ENCODE peak calls at places on chromosomes 5 and 9, in seven cellular contexts. U is neuronal stem cell, P is mesenchymal stem cell, L is H9, C is mesendoderm, Z is H1, R is IMR-90. K is an unnamed sample.

GRCh38 chr5:139985733-139986132 is 57.4 kb downstream of the NRG2 start:
- DNase-seq in U (peak; percentile 31), P (peak; percentile 96), L (no peak), C (peak; percentile 56), Z (no peak), R (peak; percentile 68), K (no peak)

GRCh38 chr5:125140855-125141254 is 394.4 kb upstream of the ZNF608 start:
- DNase-seq in U (no peak), P (peak; percentile 96), L (no peak), C (no peak), Z (no peak), R (peak; percentile 93), K (no peak)

GRCh38 chr9:107809859-107810492 is 320.4 kb upstream of the KLF4 start:
- DNase-seq in U (no peak), P (peak; percentile 51), L (no peak), C (peak; percentile 47), Z (no peak), R (peak; percentile 68), K (peak; percentile 40)

GRCh38 chr9:69376651-69377050 is 51.6 kb downstream of the ENTREP1 start:
- DNase-seq in U (no peak), P (peak; percentile 76), L (no peak), C (peak; percentile 76), Z (no peak), R (peak; percentile 92), K (peak; percentile 57)

GRCh38 chr5:92704590-92704989 is 876.4 kb downstream of the NR2F1-AS1 start:
- DNase-seq in U (no peak), P (peak; percentile 7), L (no peak), C (no peak), Z (no peak), R (peak; percentile 8), K (no peak)

GRCh38 chr9:106862946-106863740 is at the start of gene ZNF462:
- DNase-seq in U (peak; percentile 47), P (peak; percentile 90), L (peak; percentile 55), C (peak; percentile 96), Z (no peak), R (peak; percentile 79), K (no peak)

GRCh38 chr9:129166962-129167557 is 11.0 kb downstream of the IER5L start:
- DNase-seq in U (no peak), P (peak; percentile 90), L (peak; percentile 86), C (peak; percentile 86), Z (no peak), R (peak; percentile 80), K (peak; percentile 84)

GRCh38 chr5:166505546-166505945 is 1785.9 kb upstream of the WWC1 start:
- DNase-seq in U (peak; percentile 27), P (no peak), L (no peak), C (no peak), Z (no peak), R (no peak), K (no peak)

GRCh38 chr5:95549030-95549429 is 5.7 kb downstream of the SKIC3 start:
- DNase-seq in U (no peak), P (no peak), L (no peak), C (no peak), Z (no peak), R (no peak), K (no peak)

GRCh38 chr5:17219006-17219422 is 1.6 kb downstream of the BASP1 start:
- DNase-seq in U (peak; percentile 64), P (peak; percentile 48), L (peak; percentile 75), C (peak; percentile 87), Z (no peak), R (no peak), K (no peak)

GRCh38 chr5:137329581-137329980 is 169.5 kb downstream of the SPOCK1 start:
- DNase-seq in U (no peak), P (no peak), L (no peak), C (no peak), Z (no peak), R (no peak), K (no peak)

GRCh38 chr9:132026932-132027585 is 52.6 kb downstream of the MED27 start:
- DNase-seq in U (no peak), P (peak; percentile 71), L (peak; percentile 41), C (peak; percentile 90), Z (peak; percentile 27), R (peak; percentile 74), K (peak; percentile 37)

GRCh38 chr9:38226491-38226951 is 157.5 kb upstream of the SHB start:
- DNase-seq in U (no peak), P (no peak), L (peak; percentile 50), C (peak; percentile 75), Z (no peak), R (peak; percentile 4), K (peak; percentile 89)

GRCh38 chr5:136021016-136021405 is 7.8 kb upstream of the TGFBI start:
- DNase-seq in U (no peak), P (peak; percentile 82), L (peak; percentile 11), C (no peak), Z (no peak), R (peak; percentile 78), K (no peak)

GRCh38 chr9:121059998-121060636 is 10.0 kb upstream of the C5 start:
- DNase-seq in U (peak; percentile 61), P (peak; percentile 71), L (no peak), C (peak; percentile 75), Z (no peak), R (peak; percentile 84), K (peak; percentile 63)

GRCh38 chr9:38046669-38047300 is 22.2 kb downstream of the SHB start:
- DNase-seq in U (no peak), P (peak; percentile 72), L (peak; percentile 49), C (peak; percentile 80), Z (no peak), R (peak; percentile 69), K (peak; percentile 93)

GRCh38 chr9:73667749-73668148 is 516.1 kb downstream of the ANXA1 start:
- DNase-seq in U (no peak), P (peak; percentile 4), L (no peak), C (peak; percentile 15), Z (no peak), R (no peak), K (peak; percentile 7)

GRCh38 chr5:22372376-22372775 is 480.8 kb downstream of the CDH12 start:
- DNase-seq in U (no peak), P (peak; percentile 70), L (no peak), C (peak; percentile 26), Z (no peak), R (peak; percentile 92), K (no peak)

GRCh38 chr5:24691073-24691472 is 46.3 kb upstream of the CDH10 start:
- DNase-seq in U (no peak), P (no peak), L (no peak), C (no peak), Z (no peak), R (no peak), K (no peak)

GRCh38 chr5:53874409-53874808 is 314.0 kb downstream of the NDUFS4 start:
- DNase-seq in U (no peak), P (no peak), L (peak; percentile 44), C (peak; percentile 59), Z (no peak), R (no peak), K (no peak)

GRCh38 chr5:42784132-42784531 is 27.5 kb downstream of the CCDC152 start:
- DNase-seq in U (no peak), P (no peak), L (no peak), C (no peak), Z (no peak), R (no peak), K (no peak)

GRCh38 chr9:27125030-27125429 is 16.0 kb downstream of the TEK start:
- DNase-seq in U (no peak), P (peak; percentile 97), L (no peak), C (no peak), Z (no peak), R (peak; percentile 99), K (no peak)

DNA sequence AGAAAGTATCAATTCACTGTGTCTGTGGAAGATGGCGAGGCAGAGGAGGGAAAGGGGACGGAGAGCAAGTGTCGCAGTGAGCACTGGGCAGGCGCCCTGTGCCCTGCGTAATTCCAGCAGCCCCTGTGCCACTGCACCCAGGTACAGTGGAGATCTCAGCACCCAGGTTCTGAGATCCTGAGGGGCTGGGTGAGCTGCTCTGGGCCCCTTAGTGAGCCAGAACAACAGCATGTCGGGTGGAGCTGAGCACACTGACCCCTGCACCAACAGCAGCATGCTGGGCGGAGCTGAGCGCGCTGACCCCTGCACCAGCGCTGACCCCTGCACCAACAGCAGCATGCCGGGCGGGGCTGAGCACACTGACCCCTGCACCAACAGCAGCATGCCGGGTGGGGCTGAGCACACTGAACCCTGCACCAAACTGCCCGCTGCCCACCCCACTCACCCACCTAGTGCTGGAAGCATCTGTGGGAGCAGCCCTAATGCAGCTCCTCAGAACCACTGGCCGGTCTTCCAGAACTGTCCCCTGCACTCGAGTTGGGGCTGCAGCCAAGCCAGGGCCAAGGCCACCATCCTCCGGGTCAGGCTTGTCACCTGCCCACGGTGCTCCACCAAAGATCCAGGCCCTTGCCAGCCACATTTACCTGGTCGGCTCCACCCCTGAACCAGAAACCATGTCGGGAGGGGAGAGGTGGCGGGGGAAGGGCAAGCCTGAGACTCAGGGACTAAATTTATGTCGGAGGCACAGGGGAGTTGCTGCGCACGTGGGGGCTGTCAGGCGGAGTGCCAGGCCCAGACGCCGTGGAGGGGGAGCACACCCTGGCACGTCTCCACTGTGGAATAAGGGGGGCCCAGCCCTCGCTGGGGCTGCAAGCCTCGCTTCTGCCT is 80.4 kb downstream of the ADAMTS2 start:
- DNase-seq in U (no peak), P (no peak), L (peak; percentile 28), C (no peak), Z (no peak), R (no peak), K (no peak)
- H3K9ac ChIP-seq in U (peak overlapping the region; percentile 44), P (peak overlapping the region; percentile 84), L (no peak overlapping the region), C (no peak overlapping the region), Z (no peak overlapping the region), R (peak overlapping the region; percentile 38), K (no peak overlapping the region)

GRCh38 chr9:136016882-136017812 is 56.0 kb upstream of the UBAC1 start:
- DNase-seq in U (no peak), P (no peak), L (peak; percentile 39), C (no peak), Z (no peak), R (no peak), K (no peak)
- H3K18ac ChIP-seq in U (peak overlapping the region; percentile 85), P (no peak overlapping the region), L (no peak overlapping the region), C (no peak overlapping the region), Z (peak overlapping the region; percentile 32), R (no peak overlapping the region), K (no peak overlapping the region)

GRCh38 chr5:38846379-38846967 is 661 bp downstream of the OSMR start:
- DNase-seq in U (no peak), P (peak; percentile 39), L (peak; percentile 44), C (peak; percentile 20), Z (no peak), R (peak; percentile 25), K (no peak)
- H3K9ac ChIP-seq in U (peak overlapping the region; percentile 72), P (peak overlapping the region; percentile 97), L (no peak overlapping the region), C (peak overlapping the region; percentile 77), Z (no peak overlapping the region), R (peak overlapping the region; percentile 99), K (peak overlapping the region; percentile 70)

DNA sequence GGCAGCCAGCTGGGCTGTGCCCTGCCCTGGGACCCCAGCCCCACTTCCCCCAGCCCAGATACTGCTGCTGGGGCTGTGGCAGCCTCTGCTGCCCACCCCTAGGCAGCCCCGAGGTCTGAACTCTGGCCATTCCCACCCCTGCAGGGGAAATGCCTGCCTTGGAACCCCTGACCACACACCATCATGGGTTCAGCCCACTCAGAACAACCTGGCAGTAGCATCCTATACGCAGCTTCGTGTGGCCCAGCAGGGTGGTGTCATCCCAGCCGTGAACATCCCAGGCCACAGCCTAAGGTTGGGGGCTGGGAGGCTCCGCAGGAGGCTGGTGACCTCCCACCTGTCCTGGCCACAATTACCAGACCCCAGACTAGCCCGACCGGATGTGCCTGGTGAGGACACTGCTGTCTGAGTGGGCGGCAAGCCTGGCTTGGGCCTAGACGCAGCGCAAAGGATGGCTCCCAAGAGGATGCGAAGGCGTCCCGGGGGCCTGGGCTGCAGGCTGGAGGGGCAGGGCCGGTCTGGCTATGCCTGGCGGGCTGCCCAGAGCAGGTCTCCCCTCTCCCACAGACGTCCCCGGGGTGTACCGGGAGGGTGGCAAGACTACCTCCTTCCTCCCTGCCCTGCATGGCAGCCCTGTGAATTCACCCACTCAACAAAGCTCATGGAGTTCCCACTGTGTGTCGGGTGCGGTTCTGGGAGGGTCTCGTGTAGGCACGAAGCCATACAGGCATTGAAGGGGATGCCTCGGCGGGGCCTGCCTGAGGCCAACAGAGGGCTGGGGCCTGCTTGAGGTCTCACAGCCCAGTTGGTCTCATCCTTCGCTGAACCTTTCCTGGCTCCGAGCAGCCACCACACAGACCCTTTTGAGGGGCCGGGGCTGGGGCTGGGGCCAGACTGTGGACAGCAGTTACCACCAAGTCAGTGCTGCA is 1.5 kb upstream of the SLC34A3 start:
- DNase-seq in U (no peak), P (no peak), L (no peak), C (no peak), Z (no peak), R (no peak), K (no peak)
- H3K18ac ChIP-seq in U (peak overlapping the region; percentile 38), P (no peak overlapping the region), L (no peak overlapping the region), C (no peak overlapping the region), Z (no peak overlapping the region), R (no peak overlapping the region), K (no peak overlapping the region)